ENCODE peak calls at places on chromosomes 7 and 10, in eight cellular contexts. P is IMR-90, R is SK-N-SH, A is lung, Y is coronary artery, G is testis, Q is Panc1, F is neuronal stem cell. N is an unnamed sample.

GRCh38 chr7:111370002-111370401 is 192.3 kb downstream of the IMMP2L start:
- DNase-seq in Q (no peak), A (no peak), Y (no peak), P (no peak), R (no peak), G (no peak), F (no peak), N (no peak)

GRCh38 chr7:127976056-127976455 is 55.2 kb downstream of the LRRC4 start:
- DNase-seq in R (no peak), P (no peak), F (no peak), Q (no peak), G (peak), Y (no peak), A (no peak), N (no peak)

GRCh38 chr10:96664563-96664962 is 55.8 kb downstream of the PIK3AP1 start:
- DNase-seq in F (no peak), Q (no peak), R (no peak), Y (no peak), G (no peak), P (no peak), A (no peak), N (no peak)

GRCh38 chr7:27615420-27616185 is 47.1 kb downstream of the HIBADH start:
- DNase-seq in A (no peak), F (no peak), Y (no peak), Q (no peak), G (no peak), R (no peak), P (no peak), N (no peak)

GRCh38 chr7:30348083-30348560 is 63.7 kb downstream of the ZNRF2 start:
- DNase-seq in F (no peak), P (peak), Q (peak), R (no peak), G (no peak), Y (no peak), A (no peak), N (peak)

GRCh38 chr10:93281367-93281720 is 200.8 kb downstream of the MYOF start:
- DNase-seq in A (no peak), Q (no peak), P (no peak), F (no peak), R (no peak), Y (no peak), G (no peak), N (no peak)

GRCh38 chr7:69932034-69932628 is 333.9 kb downstream of the AUTS2 start:
- DNase-seq in Y (no peak), Q (peak), A (no peak), R (peak), P (peak), G (peak), F (peak), N (no peak)

GRCh38 chr10:111973826-111974225 is 209.7 kb downstream of the GPAM start:
- DNase-seq in F (no peak), R (no peak), Y (no peak), P (no peak), Q (no peak), G (no peak), A (no peak), N (no peak)

GRCh38 chr10:6306917-6307316 is 104.2 kb downstream of the PFKFB3 start:
- DNase-seq in R (no peak), G (no peak), Q (no peak), A (no peak), P (no peak), F (no peak), Y (no peak), N (no peak)

GRCh38 chr7:92634924-92635519 is 44.8 kb upstream of the FAM133B start:
- DNase-seq in R (peak), A (no peak), Q (no peak), Y (no peak), P (peak), F (no peak), G (no peak), N (no peak)

GRCh38 chr7:12490105-12490688 is 80.3 kb upstream of the SCIN start:
- DNase-seq in G (no peak), Y (no peak), A (no peak), Q (no peak), R (peak), F (no peak), P (peak), N (no peak)

GRCh38 chr10:103854687-103855423 is 521 bp downstream of the SH3PXD2A start:
- DNase-seq in R (peak), A (no peak), P (peak), Y (no peak), F (no peak), Q (no peak), G (peak), N (no peak)

GRCh38 chr10:98259606-98260319 is 8.2 kb downstream of the LOXL4 start:
- DNase-seq in F (no peak), A (no peak), G (no peak), Q (no peak), P (peak), Y (no peak), R (no peak), N (no peak)

GRCh38 chr10:104557966-104558365 is 83.1 kb upstream of the SORCS3 start:
- DNase-seq in R (no peak), Y (no peak), P (no peak), G (no peak), A (no peak), Q (no peak), F (no peak), N (no peak)

GRCh38 chr7:7446616-7447015 is 89.1 kb downstream of the COL28A1 start:
- DNase-seq in Q (no peak), A (no peak), R (no peak), G (no peak), P (no peak), F (no peak), Y (no peak), N (no peak)

GRCh38 chr7:101602484-101603241 is 26.4 kb downstream of the MYL10 start:
- DNase-seq in Q (peak), G (peak), F (peak), Y (peak), P (peak), A (peak), R (peak), N (peak)

GRCh38 chr7:120941856-120942255 is 8.7 kb upstream of the ING3 start:
- DNase-seq in A (no peak), P (no peak), F (no peak), G (no peak), R (no peak), Q (no peak), Y (no peak), N (no peak)

GRCh38 chr7:140673063-140673769 is 471 bp downstream of the ADCK2 start:
- DNase-seq in Q (no peak), G (peak), R (peak), P (no peak), F (peak), Y (no peak), A (peak), N (peak)
- H3K27ac ChIP-seq in Q (peak), G (peak), R (no peak), P (no peak), F (no peak), Y (peak), A (peak), N (peak)

DNA sequence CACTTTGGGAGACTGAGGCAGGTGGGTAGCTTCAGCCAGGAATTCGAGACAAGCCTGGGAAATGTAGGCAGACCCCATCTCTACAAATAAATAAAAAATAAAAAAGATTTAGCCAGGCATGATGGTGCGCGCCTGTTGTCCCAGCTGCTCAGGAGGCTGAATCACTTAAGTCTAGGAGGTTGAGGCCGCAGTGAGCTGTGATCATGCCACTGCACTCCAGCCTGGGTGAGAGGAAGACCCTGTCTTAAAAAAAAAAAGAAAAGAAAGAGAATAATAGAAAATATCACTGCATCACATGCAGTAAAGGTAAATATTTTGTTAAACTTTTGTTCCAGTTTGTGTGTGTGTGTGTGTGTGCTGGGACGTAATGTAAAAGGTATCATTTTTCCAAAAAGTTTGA is 3.0 kb downstream of the STRIP2 start:
- DNase-seq in P (no peak), F (no peak), R (no peak), G (no peak), Y (no peak), A (no peak), Q (no peak), N (no peak)
- H3K27ac ChIP-seq in P (no peak), F (no peak), R (no peak), G (no peak), Y (no peak), A (no peak), Q (no peak), N (no peak)

DNA sequence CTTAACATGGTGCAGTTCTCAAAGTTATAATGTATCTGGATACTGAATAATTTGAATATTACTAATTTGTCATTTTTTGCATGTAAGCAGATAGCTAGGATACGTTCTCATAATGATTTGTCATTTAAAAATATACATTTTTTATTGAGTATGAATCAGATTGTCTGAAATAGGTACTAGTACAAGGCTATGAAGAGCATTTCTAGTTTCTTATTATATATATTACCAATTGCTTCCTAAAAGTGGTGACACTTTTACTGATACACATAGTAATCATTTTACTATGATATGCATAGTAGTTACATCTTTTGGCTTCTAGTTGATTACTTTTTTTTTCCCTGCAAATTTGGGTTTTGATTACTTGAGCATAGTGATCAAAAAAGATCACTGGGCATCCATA is 26.4 kb downstream of the RAB18 start:
- DNase-seq in Y (no peak), P (no peak), Q (no peak), A (no peak), G (no peak), F (no peak), R (no peak), N (no peak)
- H3K27ac ChIP-seq in Y (no peak), P (no peak), Q (no peak), A (no peak), G (no peak), F (no peak), R (no peak), N (no peak)

GRCh38 chr10:110409488-110409887 is 88.2 kb upstream of the DUSP5 start:
- DNase-seq in F (no peak), G (no peak), Q (no peak), A (no peak), P (no peak), Y (no peak), R (no peak), N (no peak)
- H3K27ac ChIP-seq in F (no peak), G (no peak), Q (no peak), A (no peak), P (peak), Y (no peak), R (peak), N (no peak)

GRCh38 chr10:113099431-113100298 is 149.6 kb downstream of the TCF7L2 start:
- DNase-seq in Y (no peak), Q (no peak), G (peak), R (peak), A (no peak), P (peak), F (no peak), N (no peak)

GRCh38 chr10:113104071-113104470 is 154.0 kb downstream of the TCF7L2 start:
- DNase-seq in R (peak), G (no peak), F (no peak), A (no peak), P (no peak), Q (no peak), Y (no peak), N (no peak)

GRCh38 chr10:113108180-113108835 is 158.3 kb downstream of the TCF7L2 start:
- DNase-seq in G (peak), P (no peak), A (no peak), Y (no peak), Q (no peak), F (peak), R (peak), N (no peak)

GRCh38 chr10:113100299-113100680 is 150.2 kb downstream of the TCF7L2 start:
- DNase-seq in Q (no peak), P (no peak), A (no peak), F (no peak), Y (no peak), R (no peak), G (no peak), N (no peak)

GRCh38 chr10:113103131-113103830 is 153.2 kb downstream of the TCF7L2 start:
- DNase-seq in F (no peak), G (no peak), P (peak), A (no peak), Q (no peak), Y (no peak), R (no peak), N (no peak)
- H3K27ac ChIP-seq in F (no peak), G (no peak), P (no peak), A (no peak), Q (peak), Y (no peak), R (no peak), N (no peak)

GRCh38 chr10:102400598-102401321 is 5.3 kb downstream of the NFKB2 start:
- DNase-seq in Q (no peak), Y (no peak), A (no peak), P (no peak), R (no peak), F (no peak), G (no peak), N (no peak)

GRCh38 chr10:102401735-102402511 is 6.4 kb downstream of the NFKB2 start:
- DNase-seq in F (no peak), P (peak), A (no peak), R (no peak), Q (no peak), G (no peak), Y (no peak), N (peak)

GRCh38 chr10:102400061-102400460 is 4.6 kb downstream of the NFKB2 start:
- DNase-seq in F (no peak), Y (no peak), G (no peak), R (no peak), P (no peak), Q (no peak), A (no peak), N (no peak)

GRCh38 chr10:102402512-102402896 is 7.0 kb downstream of the NFKB2 start:
- DNase-seq in Q (no peak), P (no peak), Y (no peak), R (no peak), A (no peak), G (no peak), F (no peak), N (no peak)

DNA sequence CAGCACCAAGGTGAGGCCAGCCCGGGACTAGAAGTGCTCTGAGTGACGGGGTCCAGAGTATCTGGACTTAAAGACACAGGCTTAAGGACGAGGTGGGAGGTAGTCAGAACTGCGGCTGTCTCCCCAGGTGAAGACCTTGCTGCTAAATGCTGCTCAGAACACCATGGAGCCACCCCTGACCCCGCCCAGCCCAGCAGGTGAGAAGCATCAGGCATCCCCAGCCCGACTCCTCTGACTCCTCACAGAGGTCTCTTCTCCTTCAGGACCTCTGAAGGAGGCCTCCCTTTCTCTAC is 5.8 kb downstream of the NFKB2 start:
- DNase-seq in A (no peak), F (no peak), Q (no peak), R (no peak), P (no peak), G (no peak), Y (no peak), N (no peak)
- H3K27ac ChIP-seq in A (no peak), F (no peak), Q (peak), R (no peak), P (no peak), G (no peak), Y (no peak), N (no peak)

GRCh38 chr10:62589689-62590088 is 214.8 kb upstream of the ADO start:
- DNase-seq in P (peak), Y (no peak), F (no peak), A (no peak), G (no peak), Q (no peak), R (no peak), N (no peak)
- H3K27ac ChIP-seq in P (no peak), Y (no peak), F (no peak), A (no peak), G (no peak), Q (no peak), R (no peak), N (no peak)

DNA sequence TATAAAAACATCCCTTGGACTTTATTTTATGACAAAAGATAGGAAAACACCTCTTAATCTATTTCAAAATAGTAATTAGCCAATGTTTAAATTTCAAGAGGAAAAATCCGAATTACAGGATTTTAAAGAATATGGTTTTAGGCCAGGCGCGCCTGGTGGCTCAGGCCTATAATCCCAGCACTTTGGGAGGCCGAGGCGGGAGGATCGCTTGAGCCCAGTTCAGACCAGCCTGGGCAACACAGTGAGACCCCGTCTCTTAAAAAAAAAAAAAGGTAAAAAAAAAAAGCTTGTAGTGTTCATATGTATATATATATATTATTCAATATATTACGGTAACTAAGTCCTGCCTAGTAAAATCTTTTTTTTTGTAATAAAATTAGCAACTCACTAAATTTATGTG is 1.4 kb downstream of the BNIP3 start:
- DNase-seq in A (no peak), P (no peak), Q (no peak), Y (no peak), G (no peak), F (no peak), R (no peak), N (no peak)
- H3K27ac ChIP-seq in A (no peak), P (peak), Q (peak), Y (no peak), G (peak), F (no peak), R (no peak), N (no peak)

N was measured in CD8-positive, alpha-beta T cell.